ENCODE peak calls at places on chromosomes 2 and 18, in four cellular contexts. I is Panc1, A is ovary, N is HepG2. Q is an unnamed sample.

GRCh38 chr2:62501794-62502500 is 4.0 kb downstream of the TMEM17 start:
- DNase-seq in I (no peak), A (no peak), N (no peak), Q (peak)

GRCh38 chr2:128091691-128092050 is 671 bp downstream of the UGGT1 start:
- DNase-seq in I (no peak), A (no peak), N (no peak), Q (no peak)

GRCh38 chr2:39571197-39571731 is 94.5 kb upstream of the TMEM178A start:
- DNase-seq in I (no peak), A (no peak), N (peak), Q (no peak)

GRCh38 chr18:9762561-9762960 is 54.5 kb downstream of the RAB31 start:
- DNase-seq in I (no peak), A (no peak), N (no peak), Q (no peak)

GRCh38 chr18:12906119-12906518 is 22.1 kb upstream of the PTPN2 start:
- DNase-seq in I (no peak), A (no peak), N (no peak), Q (no peak)

GRCh38 chr2:225670111-225670974 is 270.8 kb downstream of the NYAP2 start:
- DNase-seq in I (no peak), A (no peak), N (peak), Q (peak)

GRCh38 chr2:85324639-85325465 is 2.9 kb downstream of the TGOLN2 start:
- DNase-seq in I (no peak), A (no peak), N (peak), Q (no peak)

GRCh38 chr2:239407112-239407511 is 6.3 kb upstream of the HDAC4 start:
- DNase-seq in I (no peak), A (no peak), N (no peak), Q (no peak)

GRCh38 chr2:50672286-50672685 is 359.6 kb downstream of the NRXN1 start:
- DNase-seq in I (no peak), A (no peak), N (no peak), Q (no peak)

GRCh38 chr18:74251297-74252031 is 40.3 kb downstream of the CYB5A start:
- DNase-seq in I (no peak), A (no peak), N (peak), Q (peak)

GRCh38 chr18:49690307-49690706 is 123.0 kb downstream of the ACAA2 start:
- DNase-seq in I (peak), A (no peak), N (no peak), Q (peak)

GRCh38 chr2:159637988-159638501 is 21.7 kb upstream of the BAZ2B start:
- DNase-seq in I (no peak), A (no peak), N (no peak), Q (peak)

GRCh38 chr18:77737412-77737811 is 487.8 kb downstream of the GALR1 start:
- DNase-seq in I (no peak), A (no peak), N (no peak), Q (no peak)

GRCh38 chr2:39455826-39456225 is 18.7 kb upstream of the MAP4K3 start:
- DNase-seq in I (no peak), A (no peak), N (no peak), Q (no peak)

GRCh38 chr2:43424262-43425207 is 171.3 kb downstream of the THADA start:
- DNase-seq in I (no peak), A (no peak), N (peak), Q (peak)

GRCh38 chr2:177983183-177983788 is 89.3 kb downstream of the PDE11A start:
- DNase-seq in I (peak), A (no peak), N (peak), Q (no peak)
- TF ChIP-seq CTCF in I (peak), A (no peak), N (peak), Q (peak)

GRCh38 chr2:172232638-172233253 is 130.0 kb upstream of the DLX2 start:
- DNase-seq in I (no peak), A (no peak), N (no peak), Q (no peak)

GRCh38 chr2:172233947-172234715 is 131.4 kb upstream of the DLX2 start:
- DNase-seq in I (no peak), A (no peak), N (no peak), Q (no peak)

GRCh38 chr2:172230783-172231446 is 128.2 kb upstream of the DLX2 start:
- DNase-seq in I (no peak), A (no peak), N (no peak), Q (no peak)

GRCh38 chr2:172231508-172231907 is 128.8 kb upstream of the DLX2 start:
- DNase-seq in I (no peak), A (no peak), N (no peak), Q (no peak)

DNA sequence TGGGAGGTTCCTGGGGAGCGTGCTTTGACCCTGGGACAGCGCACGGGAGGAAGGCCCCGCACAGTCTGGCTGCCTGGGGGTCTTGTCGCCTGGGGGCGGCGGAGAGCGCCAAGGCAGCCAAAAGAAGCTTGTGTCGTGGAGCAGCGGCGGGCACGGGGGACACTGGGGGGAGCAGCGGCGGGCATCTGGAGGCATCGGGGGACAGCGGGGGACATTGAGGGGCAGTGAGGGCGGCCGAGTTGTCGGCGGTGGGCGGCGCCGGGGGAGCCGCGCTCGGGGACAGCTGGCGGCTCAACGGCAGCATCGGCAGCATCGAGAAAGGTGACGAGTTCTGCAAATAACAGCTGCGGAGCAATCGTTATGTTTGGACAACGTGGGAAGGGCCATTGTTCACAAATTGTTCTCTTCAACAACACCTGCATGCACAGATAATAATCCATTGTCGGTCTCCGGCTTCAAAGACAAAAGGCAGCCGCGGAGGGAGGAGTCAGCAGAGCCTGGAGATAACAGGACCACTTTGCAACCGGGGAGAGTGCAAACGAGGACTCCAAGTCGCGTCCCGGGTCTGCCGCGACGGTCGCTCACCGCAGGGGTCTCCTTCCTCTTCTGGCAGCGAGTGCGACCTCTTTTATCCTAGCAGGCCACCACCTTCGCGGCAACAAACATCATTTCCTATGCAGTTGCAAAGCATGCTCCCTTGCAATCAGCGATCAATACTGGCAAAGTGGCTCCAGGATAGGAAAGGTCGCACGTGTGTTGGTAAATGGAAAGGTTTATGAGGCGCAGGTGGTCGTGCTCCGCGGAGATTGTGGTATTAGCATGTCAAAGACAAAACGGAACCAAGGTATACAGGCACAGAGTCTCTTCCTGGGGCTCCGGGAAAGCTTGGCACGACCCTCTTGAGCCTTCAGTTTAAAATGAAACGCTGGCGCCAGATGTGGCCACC is 132.3 kb upstream of the DLX2 start:
- DNase-seq in I (no peak), A (peak), N (peak), Q (no peak)
- H3K4me3 ChIP-seq in I (peak), A (peak), N (peak), Q (peak)

GRCh38 chr18:7758764-7759163 is 191.6 kb downstream of the PTPRM start:
- DNase-seq in I (no peak), A (no peak), N (no peak), Q (no peak)

GRCh38 chr18:7754725-7755181 is 187.6 kb downstream of the PTPRM start:
- DNase-seq in I (no peak), A (no peak), N (peak), Q (no peak)

GRCh38 chr18:7754258-7754657 is 187.1 kb downstream of the PTPRM start:
- DNase-seq in I (no peak), A (no peak), N (peak), Q (no peak)

GRCh38 chr18:7757175-7757574 is 190.1 kb downstream of the PTPRM start:
- DNase-seq in I (no peak), A (no peak), N (no peak), Q (no peak)

GRCh38 chr18:7755753-7756475 is 188.8 kb downstream of the PTPRM start:
- DNase-seq in I (no peak), A (no peak), N (peak), Q (no peak)
- TF ChIP-seq CTCF in I (no peak), A (no peak), N (peak), Q (peak)

DNA sequence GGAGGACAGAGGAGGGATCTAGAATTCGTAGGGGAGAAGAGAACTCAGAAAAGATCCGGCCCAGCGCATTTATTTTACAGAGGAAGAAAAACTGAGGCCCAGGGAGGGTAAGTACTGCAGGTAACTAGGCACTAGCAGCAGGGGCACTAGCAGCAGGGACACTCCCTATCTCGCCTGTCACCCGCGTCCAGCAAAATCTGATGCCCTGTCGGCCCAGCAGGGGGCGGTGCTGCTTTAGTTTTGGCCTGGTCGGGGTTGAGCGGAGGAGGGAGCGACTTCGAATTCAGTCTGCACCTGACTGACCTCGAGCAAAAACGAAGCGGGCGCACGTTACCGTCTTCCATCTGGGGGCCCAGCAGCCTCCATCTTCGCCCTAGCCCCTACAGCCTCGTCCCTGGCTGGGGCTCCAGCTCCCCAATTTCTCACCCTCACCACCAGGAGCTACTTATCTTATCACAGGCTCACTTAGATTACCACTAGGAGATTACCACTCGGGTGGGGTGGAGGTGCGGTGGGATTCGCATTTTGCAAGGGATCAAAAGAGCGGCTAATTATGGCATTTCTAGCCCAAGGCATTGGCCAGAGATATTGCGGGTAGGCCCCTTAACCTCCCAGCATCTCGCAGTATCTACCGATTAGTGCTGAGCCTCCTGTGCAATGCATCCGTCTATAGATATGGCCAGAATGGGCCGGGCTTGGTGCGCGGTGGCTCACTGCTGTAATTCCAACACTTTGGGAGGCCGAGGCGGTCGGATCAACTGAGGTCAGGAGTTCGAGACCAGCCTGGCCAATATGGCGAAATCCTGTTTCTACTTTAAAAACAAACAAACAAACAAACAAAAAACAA is 17.8 kb upstream of the CD8A start:
- DNase-seq in I (peak), A (peak), N (peak), Q (peak)
- H3K4me3 ChIP-seq in I (peak), A (peak), N (peak), Q (peak)

GRCh38 chr2:9225806-9226205 is 19.2 kb downstream of the ASAP2 start:
- DNase-seq in I (no peak), A (no peak), N (no peak), Q (no peak)
- TF ChIP-seq CTCF in I (no peak), A (no peak), N (no peak), Q (no peak)

GRCh38 chr2:134137182-134137595 is 116.7 kb upstream of the MGAT5 start:
- DNase-seq in I (no peak), A (no peak), N (no peak), Q (no peak)

GRCh38 chr2:134135793-134136192 is 118.1 kb upstream of the MGAT5 start:
- DNase-seq in I (no peak), A (no peak), N (no peak), Q (no peak)

GRCh38 chr2:134138115-134138514 is 115.8 kb upstream of the MGAT5 start:
- DNase-seq in I (no peak), A (no peak), N (no peak), Q (no peak)

GRCh38 chr2:134134827-134135226 is 119.0 kb upstream of the MGAT5 start:
- DNase-seq in I (no peak), A (no peak), N (no peak), Q (no peak)

GRCh38 chr2:134136702-134137101 is 117.2 kb upstream of the MGAT5 start:
- DNase-seq in I (no peak), A (no peak), N (no peak), Q (no peak)
- H3K4me3 ChIP-seq in I (no peak), A (no peak), N (no peak), Q (peak)

DNA sequence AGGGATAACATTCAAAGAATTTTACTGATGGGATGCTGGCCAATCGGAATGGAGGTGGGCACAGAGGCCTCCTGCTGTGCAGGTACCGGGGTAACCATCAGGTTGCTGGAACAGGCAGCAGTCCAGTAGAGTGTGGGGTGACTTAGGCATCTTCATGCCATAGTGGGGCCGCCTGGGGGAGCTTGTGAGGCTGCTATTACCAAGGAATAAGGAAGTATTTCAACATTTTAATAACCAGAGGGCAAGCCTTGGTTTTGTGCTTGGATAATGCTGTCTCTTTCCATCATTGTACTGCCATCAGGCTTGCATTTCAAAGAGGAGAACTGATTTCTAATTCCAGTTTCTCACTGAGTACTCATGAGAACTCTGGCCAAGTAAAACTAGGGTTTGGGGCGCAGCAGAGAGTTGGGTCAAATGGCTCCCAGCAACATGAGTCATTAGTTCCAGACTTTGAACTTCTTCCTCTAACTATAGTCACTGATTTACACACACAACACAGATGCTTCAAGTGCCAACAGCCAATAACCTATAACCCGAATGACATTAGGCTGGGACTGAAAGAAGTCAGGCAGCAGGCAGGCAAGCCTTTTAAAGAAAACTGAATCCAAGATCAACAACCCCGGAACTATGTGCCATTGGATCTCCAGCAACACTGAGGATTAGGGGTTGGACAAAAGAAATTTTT is 56.1 kb upstream of the FHL2 start:
- DNase-seq in I (peak), A (no peak), N (peak), Q (peak)
- TF ChIP-seq CTCF in I (peak), A (no peak), N (peak), Q (peak)

GRCh38 chr18:500230-500555 is 308 bp downstream of the COLEC12 start:
- DNase-seq in I (no peak), A (peak), N (no peak), Q (no peak)

GRCh38 chr18:500556-501405 is at the start of gene COLEC12:
- DNase-seq in I (no peak), A (peak), N (no peak), Q (no peak)

GRCh38 chr18:497688-498087 is 2.8 kb downstream of the COLEC12 start:
- DNase-seq in I (no peak), A (no peak), N (no peak), Q (no peak)

GRCh38 chr18:499351-500229 is 911 bp downstream of the COLEC12 start:
- DNase-seq in I (no peak), A (peak), N (peak), Q (peak)

DNA sequence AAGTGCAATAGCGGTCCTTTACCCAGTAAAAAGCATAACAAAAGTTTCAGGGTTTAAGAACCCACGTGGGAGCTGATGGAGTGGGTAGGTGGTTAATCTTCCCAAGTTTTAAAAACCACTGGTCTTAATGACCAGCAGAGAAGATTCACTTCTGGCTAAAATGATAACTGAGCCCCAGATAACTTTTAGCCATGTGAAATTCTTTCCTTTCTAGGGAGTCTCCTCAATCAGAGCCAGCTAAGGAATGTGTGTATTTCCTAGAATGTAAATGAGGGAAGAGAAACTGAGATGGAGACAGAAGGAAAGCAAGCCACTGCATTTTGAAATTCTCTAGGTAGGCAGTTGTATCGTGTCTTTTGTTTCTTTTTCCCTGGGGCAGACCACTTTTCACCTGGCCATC is 1.6 kb downstream of the COLEC12 start:
- DNase-seq in I (no peak), A (no peak), N (no peak), Q (no peak)
- H3K4me3 ChIP-seq in I (peak), A (peak), N (no peak), Q (peak)

GRCh38 chr2:235638541-235639192 is 144.8 kb downstream of the AGAP1 start:
- DNase-seq in I (no peak), A (no peak), N (no peak), Q (no peak)
- TF ChIP-seq CTCF in I (no peak), A (no peak), N (peak), Q (peak)

GRCh38 chr2:200411831-200412230 is 98.0 kb downstream of the KCTD18 start:
- DNase-seq in I (no peak), A (no peak), N (peak), Q (no peak)

GRCh38 chr2:200405599-200406298 is 99.3 kb downstream of the SPATS2L start:
- DNase-seq in I (peak), A (no peak), N (peak), Q (peak)

GRCh38 chr2:200404615-200405014 is 98.1 kb downstream of the SPATS2L start:
- DNase-seq in I (no peak), A (no peak), N (no peak), Q (no peak)

GRCh38 chr2:200406379-200406778 is 99.9 kb downstream of the SPATS2L start:
- DNase-seq in I (no peak), A (no peak), N (peak), Q (no peak)

GRCh38 chr2:200408428-200409311 is 101.2 kb downstream of the KCTD18 start:
- DNase-seq in I (peak), A (no peak), N (peak), Q (peak)
- H3K4me3 ChIP-seq in I (no peak), A (no peak), N (no peak), Q (peak)

Q was measured in AG09309.